ENCODE peak calls at places on chromosomes 11 and 22, in four cellular contexts. L is B cell, N is lower leg skin, R is mesothelial cell of epicardium. Z is an unnamed sample.

GRCh38 chr11:111833524-111833923 is 37.9 kb downstream of the ALG9 start:
- DNase-seq in L (no peak), N (no peak), R (no peak), Z (no peak)

GRCh38 chr22:50157976-50158375 is 12.6 kb upstream of the PANX2 start:
- DNase-seq in L (no peak), N (peak; percentile 49), R (no peak), Z (no peak)

GRCh38 chr11:26626346-26626745 is 54.3 kb upstream of the MUC15 start:
- DNase-seq in L (no peak), N (no peak), R (no peak), Z (no peak)

GRCh38 chr11:77126156-77126775 is 1.8 kb upstream of the MYO7A start:
- DNase-seq in L (no peak), N (no peak), R (no peak), Z (no peak)

GRCh38 chr11:26483101-26483500 is 89.0 kb downstream of the MUC15 start:
- DNase-seq in L (no peak), N (no peak), R (no peak), Z (no peak)

GRCh38 chr22:31046591-31047226 is 34.4 kb upstream of the SMTN start:
- DNase-seq in L (no peak), N (peak; percentile 26), R (no peak), Z (no peak)

GRCh38 chr11:34558673-34559072 is 45.1 kb upstream of the ELF5 start:
- DNase-seq in L (no peak), N (no peak), R (no peak), Z (no peak)

GRCh38 chr11:124113890-124114289 is 1.4 kb upstream of the VWA5A start:
- DNase-seq in L (no peak), N (no peak), R (no peak), Z (no peak)

GRCh38 chr11:12721816-12722604 is 47.8 kb downstream of the TEAD1 start:
- DNase-seq in L (no peak), N (no peak), R (no peak), Z (no peak)

GRCh38 chr11:134069426-134069921 is 602 bp downstream of the JAM3 start:
- DNase-seq in L (no peak), N (no peak), R (peak; percentile 58), Z (no peak)

GRCh38 chr11:77095551-77096490 is 6.8 kb upstream of the OMP start:
- DNase-seq in L (no peak), N (no peak), R (no peak), Z (no peak)

GRCh38 chr11:9512370-9513019 is 51.7 kb downstream of the ZNF143 start:
- DNase-seq in L (no peak), N (no peak), R (no peak), Z (no peak)

GRCh38 chr11:12678092-12678491 is 3.9 kb downstream of the TEAD1 start:
- DNase-seq in L (no peak), N (no peak), R (no peak), Z (no peak)

GRCh38 chr11:121426476-121427454 is 25.3 kb upstream of the SORL1 start:
- DNase-seq in L (peak; percentile 78), N (no peak), R (no peak), Z (peak; percentile 51)

GRCh38 chr22:46054091-46054877 is 77.3 kb upstream of the WNT7B start:
- DNase-seq in L (peak; percentile 81), N (peak; percentile 54), R (no peak), Z (no peak)

GRCh38 chr11:45208135-45208534 is 61.7 kb downstream of the PRDM11 start:
- DNase-seq in L (no peak), N (no peak), R (no peak), Z (no peak)

GRCh38 chr11:8387693-8388092 is 124.0 kb upstream of the LMO1 start:
- DNase-seq in L (no peak), N (no peak), R (no peak), Z (no peak)

GRCh38 chr11:117885777-117886176 is 9.3 kb upstream of the FXYD6 start:
- DNase-seq in L (no peak), N (no peak), R (peak; percentile 70), Z (no peak)

GRCh38 chr11:117877120-117877784 is 794 bp upstream of the FXYD6 start:
- DNase-seq in L (no peak), N (no peak), R (no peak), Z (no peak)

GRCh38 chr11:83044958-83045712 is 26.6 kb downstream of the RAB30 start:
- DNase-seq in L (no peak), N (no peak), R (no peak), Z (no peak)

DNA sequence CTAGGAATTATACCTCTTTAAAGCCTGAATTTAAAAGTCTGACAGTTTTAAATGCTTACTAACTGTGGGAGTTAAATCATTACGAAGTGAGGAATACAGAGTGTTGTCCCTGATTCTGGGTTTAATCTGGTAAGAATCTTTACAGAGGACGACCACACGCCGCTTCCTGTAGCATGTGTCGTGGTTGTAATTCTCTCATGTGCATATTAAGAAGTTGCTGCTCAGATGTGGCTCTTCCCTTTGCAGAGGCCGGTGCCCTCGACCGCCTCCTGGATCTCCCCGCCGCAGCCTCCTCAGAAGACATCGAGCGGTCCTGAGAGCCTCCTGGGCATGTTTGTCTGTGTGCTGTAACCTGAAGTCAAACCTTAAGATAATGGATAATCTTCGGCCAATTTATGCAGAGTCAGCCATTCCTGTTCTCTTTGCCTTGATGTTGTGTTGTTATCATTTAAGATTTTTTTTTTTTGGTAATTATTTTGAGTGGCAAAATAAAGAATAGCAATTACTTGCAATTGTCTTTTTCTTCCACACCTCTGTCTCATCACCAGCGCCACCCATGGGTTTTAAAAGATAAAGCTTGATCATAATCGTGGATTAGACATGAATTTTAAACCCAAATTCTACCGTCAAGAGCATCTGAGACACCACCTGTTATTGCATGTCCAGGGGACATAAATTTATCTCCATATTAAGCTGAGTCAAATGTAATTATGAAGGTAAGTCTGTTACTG is 6.5 kb downstream of the GAL start:
- DNase-seq in L (no peak), N (no peak), R (no peak), Z (no peak)
- TF ChIP-seq CTCF in L (no peak), N (no peak), R (no peak), Z (no peak)

DNA sequence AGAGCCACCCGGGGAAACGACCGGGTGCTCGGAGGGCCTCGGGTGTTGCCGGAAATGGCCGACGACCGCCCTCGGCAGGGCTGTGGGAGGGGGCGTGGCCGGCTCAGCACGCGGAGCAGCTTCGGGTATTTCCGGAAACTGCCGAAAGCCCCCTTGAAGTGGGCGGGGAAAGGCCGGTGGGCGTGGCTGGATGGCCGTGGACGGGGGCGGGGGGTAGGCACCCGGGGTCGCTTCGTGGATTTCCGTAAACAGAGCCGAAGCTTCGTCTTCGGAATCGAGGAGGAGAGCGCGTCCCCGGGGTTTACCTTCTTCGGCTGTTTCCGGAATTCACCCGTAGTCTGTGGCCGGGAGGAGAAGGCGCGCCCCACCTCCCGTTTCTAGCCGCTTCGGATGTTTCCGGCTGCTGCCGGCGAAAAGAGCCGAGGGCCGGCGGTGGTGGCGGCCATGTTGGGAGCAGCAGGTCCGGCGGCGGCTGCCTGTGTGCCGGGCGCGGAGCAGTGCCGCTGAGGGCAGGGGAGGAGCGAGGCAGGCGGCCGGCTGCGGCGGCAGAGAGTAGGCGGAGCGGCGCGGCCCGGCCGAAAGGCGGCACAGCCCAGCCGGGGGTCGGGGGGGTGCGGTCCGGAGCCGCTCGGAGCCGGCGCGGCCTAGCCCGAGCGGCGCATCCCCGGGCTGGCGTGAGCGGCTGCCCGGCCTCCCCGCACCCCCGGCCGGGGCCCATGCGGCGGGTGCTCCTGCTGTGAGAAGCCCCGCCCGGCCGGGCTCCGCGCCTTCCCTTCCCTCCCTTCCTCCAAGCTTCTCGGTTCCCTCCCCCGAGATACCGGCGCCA is at the start of gene MARK2:
- DNase-seq in L (peak; percentile 90), N (peak; percentile 98), R (peak; percentile 100), Z (peak; percentile 100)
- TF ChIP-seq CTCF in L (no peak), N (no peak), R (no peak), Z (no peak)

DNA sequence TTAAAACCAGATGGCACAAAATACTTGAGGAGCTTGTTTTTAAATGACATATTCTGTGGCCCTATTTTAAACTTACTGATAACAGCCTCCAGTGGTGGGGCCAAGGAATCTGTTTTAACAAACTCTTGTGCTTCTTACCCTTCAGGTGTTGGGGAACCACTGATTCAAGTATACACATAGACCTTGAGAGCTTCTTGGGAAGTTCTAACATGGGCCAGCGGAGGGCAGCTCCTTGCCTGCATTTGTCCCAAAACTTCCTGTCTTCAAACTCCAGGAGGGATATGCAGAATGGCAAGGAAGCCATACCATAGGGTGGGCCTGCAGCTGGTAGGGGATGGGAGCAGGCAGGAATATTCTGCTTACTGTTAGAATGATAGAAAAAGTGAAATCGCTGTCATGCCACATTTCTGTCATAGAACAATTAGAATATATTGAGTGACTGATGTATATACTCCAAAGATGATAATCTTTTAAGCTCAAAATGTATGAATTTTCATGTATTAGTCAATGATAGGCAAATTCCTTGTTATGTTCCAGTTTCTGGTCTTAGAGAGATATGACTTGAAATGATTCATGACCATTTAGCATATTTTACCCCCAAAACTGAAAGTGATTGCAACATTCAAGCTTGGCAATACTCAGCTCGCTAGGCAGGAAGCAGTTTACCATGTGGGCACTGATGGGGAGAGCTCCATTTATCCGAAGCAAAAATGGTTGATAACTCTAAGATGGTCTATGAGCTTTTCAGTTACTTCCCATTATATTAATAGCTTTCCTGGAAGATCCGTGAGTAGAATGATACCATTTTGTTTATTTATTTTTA is 9.2 kb downstream of the EXT2 start:
- DNase-seq in L (no peak), N (no peak), R (no peak), Z (no peak)
- TF ChIP-seq CTCF in L (no peak), N (no peak), R (no peak), Z (no peak)

GRCh38 chr22:38570841-38571364 is 920 bp upstream of the DMC1 start:
- DNase-seq in L (no peak), N (peak; percentile 16), R (peak; percentile 39), Z (peak; percentile 16)
- TF ChIP-seq CTCF in L (no peak), N (no peak), R (no peak), Z (no peak)

GRCh38 chr11:107858217-107859070 is at the start of gene SLC35F2:
- DNase-seq in L (peak; percentile 82), N (peak; percentile 30), R (peak; percentile 68), Z (peak; percentile 60)
- TF ChIP-seq CTCF in L (peak; percentile 34), N (no peak), R (no peak), Z (no peak)

DNA sequence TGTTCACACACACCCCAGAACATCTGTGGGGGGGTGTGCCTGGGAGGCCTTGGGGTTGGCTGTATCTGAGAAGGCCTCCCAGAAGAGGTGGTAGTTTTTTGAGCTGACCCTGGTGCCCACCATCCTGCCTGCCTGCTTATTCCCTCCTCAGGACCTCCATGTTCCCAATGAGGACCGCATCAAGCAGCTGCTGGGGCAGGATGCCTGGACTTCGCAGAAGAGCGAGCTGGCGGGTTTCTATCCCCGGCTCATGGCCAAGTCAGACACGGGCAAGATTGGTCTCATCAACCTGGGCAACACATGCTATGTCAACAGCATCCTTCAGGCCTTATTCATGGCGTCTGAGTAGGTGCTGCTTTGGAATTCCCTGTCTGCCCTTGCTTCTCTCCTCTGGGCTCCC is 17.0 kb downstream of the USP35 start:
- DNase-seq in L (no peak), N (no peak), R (no peak), Z (no peak)
- TF ChIP-seq CTCF in L (no peak), N (no peak), R (no peak), Z (no peak)

GRCh38 chr11:65859134-65859811 is 960 bp upstream of the MUS81 start:
- DNase-seq in L (peak; percentile 94), N (peak; percentile 99), R (peak; percentile 98), Z (peak; percentile 94)
- TF ChIP-seq CTCF in L (no peak), N (no peak), R (no peak), Z (no peak)

GRCh38 chr11:130449996-130450419 is 1.6 kb downstream of the ADAMTS15 start:
- DNase-seq in L (no peak), N (peak; percentile 34), R (peak; percentile 74), Z (no peak)
- TF ChIP-seq CTCF in L (no peak), N (no peak), R (peak; percentile 46), Z (no peak)